ENCODE peak calls at places on chromosomes 6 and 20, in seven cellular contexts. One of them, this sample, is unnamed.

GRCh38 chr6:6057442-6058053 is 50.8 kb upstream of the NRN1 start:
- DNase-seq in lower lobe of right lung: no peak
- DNase-seq in AG08396: no peak
- DNase-seq in naive thymus-derived CD4-positive, alpha-beta T cell: peak
- DNase-seq in cortex of kidney: no peak
- DNase-seq in H54: no peak
- DNase-seq in stimulated activated CD4-positive, alpha-beta T cell treated with anti-CD3 and anti-CD28 coated beads, Interleukin-2, amount 100 ng/mL, for 48 hours: no peak
- DNase-seq in this sample: peak

GRCh38 chr20:25195962-25196700 is 619 bp downstream of the ENTPD6 start:
- DNase-seq in lower lobe of right lung: peak
- DNase-seq in AG08396: no peak
- DNase-seq in naive thymus-derived CD4-positive, alpha-beta T cell: peak
- DNase-seq in cortex of kidney: no peak
- DNase-seq in H54: no peak
- DNase-seq in stimulated activated CD4-positive, alpha-beta T cell treated with anti-CD3 and anti-CD28 coated beads, Interleukin-2, amount 100 ng/mL, for 48 hours: peak
- DNase-seq in this sample: no peak

GRCh38 chr20:48634641-48635040 is 193.2 kb downstream of the PREX1 start:
- DNase-seq in lower lobe of right lung: peak
- DNase-seq in AG08396: no peak
- DNase-seq in naive thymus-derived CD4-positive, alpha-beta T cell: no peak
- DNase-seq in cortex of kidney: no peak
- DNase-seq in H54: no peak
- DNase-seq in stimulated activated CD4-positive, alpha-beta T cell treated with anti-CD3 and anti-CD28 coated beads, Interleukin-2, amount 100 ng/mL, for 48 hours: no peak
- DNase-seq in this sample: no peak

GRCh38 chr6:17741507-17741906 is 34.8 kb upstream of the NUP153 start:
- DNase-seq in lower lobe of right lung: no peak
- DNase-seq in AG08396: no peak
- DNase-seq in naive thymus-derived CD4-positive, alpha-beta T cell: no peak
- DNase-seq in cortex of kidney: no peak
- DNase-seq in H54: no peak
- DNase-seq in stimulated activated CD4-positive, alpha-beta T cell treated with anti-CD3 and anti-CD28 coated beads, Interleukin-2, amount 100 ng/mL, for 48 hours: no peak
- DNase-seq in this sample: no peak

GRCh38 chr20:53827996-53828672 is 234.5 kb upstream of the ZNF217 start:
- DNase-seq in lower lobe of right lung: no peak
- DNase-seq in AG08396: peak
- DNase-seq in naive thymus-derived CD4-positive, alpha-beta T cell: no peak
- DNase-seq in cortex of kidney: no peak
- DNase-seq in H54: no peak
- DNase-seq in stimulated activated CD4-positive, alpha-beta T cell treated with anti-CD3 and anti-CD28 coated beads, Interleukin-2, amount 100 ng/mL, for 48 hours: no peak
- DNase-seq in this sample: peak

GRCh38 chr6:165922309-165922794 is 245.3 kb downstream of the TBXT start:
- DNase-seq in lower lobe of right lung: no peak
- DNase-seq in AG08396: no peak
- DNase-seq in naive thymus-derived CD4-positive, alpha-beta T cell: no peak
- DNase-seq in cortex of kidney: no peak
- DNase-seq in H54: no peak
- DNase-seq in stimulated activated CD4-positive, alpha-beta T cell treated with anti-CD3 and anti-CD28 coated beads, Interleukin-2, amount 100 ng/mL, for 48 hours: no peak
- DNase-seq in this sample: no peak

GRCh38 chr20:13990465-13990864 is at the start of gene SEL1L2:
- DNase-seq in lower lobe of right lung: no peak
- DNase-seq in AG08396: no peak
- DNase-seq in naive thymus-derived CD4-positive, alpha-beta T cell: no peak
- DNase-seq in cortex of kidney: no peak
- DNase-seq in H54: no peak
- DNase-seq in stimulated activated CD4-positive, alpha-beta T cell treated with anti-CD3 and anti-CD28 coated beads, Interleukin-2, amount 100 ng/mL, for 48 hours: no peak
- DNase-seq in this sample: no peak

GRCh38 chr20:17833036-17833674 is 133.4 kb downstream of the BANF2 start:
- DNase-seq in lower lobe of right lung: no peak
- DNase-seq in AG08396: no peak
- DNase-seq in naive thymus-derived CD4-positive, alpha-beta T cell: no peak
- DNase-seq in cortex of kidney: no peak
- DNase-seq in H54: no peak
- DNase-seq in stimulated activated CD4-positive, alpha-beta T cell treated with anti-CD3 and anti-CD28 coated beads, Interleukin-2, amount 100 ng/mL, for 48 hours: no peak
- DNase-seq in this sample: no peak

GRCh38 chr6:17281100-17281496 is at the start of gene RBM24:
- DNase-seq in lower lobe of right lung: peak
- DNase-seq in AG08396: peak
- DNase-seq in naive thymus-derived CD4-positive, alpha-beta T cell: no peak
- DNase-seq in cortex of kidney: no peak
- DNase-seq in H54: peak
- DNase-seq in stimulated activated CD4-positive, alpha-beta T cell treated with anti-CD3 and anti-CD28 coated beads, Interleukin-2, amount 100 ng/mL, for 48 hours: peak
- DNase-seq in this sample: peak

GRCh38 chr6:113994934-113995342 is 24.0 kb upstream of the HDAC2 start:
- DNase-seq in lower lobe of right lung: no peak
- DNase-seq in AG08396: peak
- DNase-seq in naive thymus-derived CD4-positive, alpha-beta T cell: peak
- DNase-seq in cortex of kidney: no peak
- DNase-seq in H54: peak
- DNase-seq in stimulated activated CD4-positive, alpha-beta T cell treated with anti-CD3 and anti-CD28 coated beads, Interleukin-2, amount 100 ng/mL, for 48 hours: no peak
- DNase-seq in this sample: peak

GRCh38 chr20:7031222-7031621 is 263.7 kb downstream of the BMP2 start:
- DNase-seq in lower lobe of right lung: no peak
- DNase-seq in AG08396: no peak
- DNase-seq in naive thymus-derived CD4-positive, alpha-beta T cell: no peak
- DNase-seq in cortex of kidney: no peak
- DNase-seq in H54: peak
- DNase-seq in stimulated activated CD4-positive, alpha-beta T cell treated with anti-CD3 and anti-CD28 coated beads, Interleukin-2, amount 100 ng/mL, for 48 hours: no peak
- DNase-seq in this sample: peak

GRCh38 chr6:93419304-93420162 is at the start of gene EPHA7:
- DNase-seq in lower lobe of right lung: peak
- DNase-seq in AG08396: peak
- DNase-seq in naive thymus-derived CD4-positive, alpha-beta T cell: peak
- DNase-seq in cortex of kidney: peak
- DNase-seq in H54: no peak
- DNase-seq in stimulated activated CD4-positive, alpha-beta T cell treated with anti-CD3 and anti-CD28 coated beads, Interleukin-2, amount 100 ng/mL, for 48 hours: peak
- DNase-seq in this sample: peak

GRCh38 chr6:146361367-146361924 is 182.2 kb upstream of the RAB32 start:
- DNase-seq in lower lobe of right lung: no peak
- DNase-seq in AG08396: no peak
- DNase-seq in naive thymus-derived CD4-positive, alpha-beta T cell: no peak
- DNase-seq in cortex of kidney: no peak
- DNase-seq in H54: no peak
- DNase-seq in stimulated activated CD4-positive, alpha-beta T cell treated with anti-CD3 and anti-CD28 coated beads, Interleukin-2, amount 100 ng/mL, for 48 hours: no peak
- DNase-seq in this sample: peak

GRCh38 chr6:170082067-170082466 is 208.8 kb downstream of the DLL1 start:
- DNase-seq in lower lobe of right lung: peak
- DNase-seq in AG08396: no peak
- DNase-seq in naive thymus-derived CD4-positive, alpha-beta T cell: no peak
- DNase-seq in cortex of kidney: no peak
- DNase-seq in H54: no peak
- DNase-seq in stimulated activated CD4-positive, alpha-beta T cell treated with anti-CD3 and anti-CD28 coated beads, Interleukin-2, amount 100 ng/mL, for 48 hours: no peak
- DNase-seq in this sample: no peak

GRCh38 chr20:34604980-34605788 is 46.7 kb downstream of the MAP1LC3A start:
- DNase-seq in lower lobe of right lung: no peak
- DNase-seq in AG08396: peak
- DNase-seq in naive thymus-derived CD4-positive, alpha-beta T cell: no peak
- DNase-seq in cortex of kidney: no peak
- DNase-seq in H54: no peak
- DNase-seq in stimulated activated CD4-positive, alpha-beta T cell treated with anti-CD3 and anti-CD28 coated beads, Interleukin-2, amount 100 ng/mL, for 48 hours: no peak
- DNase-seq in this sample: peak

GRCh38 chr20:32037929-32038328 is 14.1 kb upstream of the HCK start:
- DNase-seq in lower lobe of right lung: no peak
- DNase-seq in AG08396: no peak
- DNase-seq in naive thymus-derived CD4-positive, alpha-beta T cell: no peak
- DNase-seq in cortex of kidney: no peak
- DNase-seq in H54: no peak
- DNase-seq in stimulated activated CD4-positive, alpha-beta T cell treated with anti-CD3 and anti-CD28 coated beads, Interleukin-2, amount 100 ng/mL, for 48 hours: no peak
- DNase-seq in this sample: no peak

GRCh38 chr20:63915471-63915870 is 20.5 kb downstream of the DNAJC5 start:
- DNase-seq in lower lobe of right lung: no peak
- DNase-seq in AG08396: no peak
- DNase-seq in naive thymus-derived CD4-positive, alpha-beta T cell: no peak
- DNase-seq in cortex of kidney: no peak
- DNase-seq in H54: no peak
- DNase-seq in stimulated activated CD4-positive, alpha-beta T cell treated with anti-CD3 and anti-CD28 coated beads, Interleukin-2, amount 100 ng/mL, for 48 hours: no peak
- DNase-seq in this sample: no peak

GRCh38 chr20:57736738-57737347 is 27.0 kb upstream of the PMEPA1 start:
- DNase-seq in lower lobe of right lung: peak
- DNase-seq in AG08396: no peak
- DNase-seq in naive thymus-derived CD4-positive, alpha-beta T cell: no peak
- DNase-seq in cortex of kidney: no peak
- DNase-seq in H54: no peak
- DNase-seq in stimulated activated CD4-positive, alpha-beta T cell treated with anti-CD3 and anti-CD28 coated beads, Interleukin-2, amount 100 ng/mL, for 48 hours: no peak
- DNase-seq in this sample: no peak

GRCh38 chr6:129641344-129641743 is 68.6 kb downstream of the ARHGAP18 start:
- DNase-seq in lower lobe of right lung: no peak
- DNase-seq in AG08396: peak
- DNase-seq in naive thymus-derived CD4-positive, alpha-beta T cell: no peak
- DNase-seq in cortex of kidney: no peak
- DNase-seq in H54: no peak
- DNase-seq in stimulated activated CD4-positive, alpha-beta T cell treated with anti-CD3 and anti-CD28 coated beads, Interleukin-2, amount 100 ng/mL, for 48 hours: no peak
- DNase-seq in this sample: peak

GRCh38 chr6:74705451-74705850 is 500.4 kb downstream of the COL12A1 start:
- DNase-seq in lower lobe of right lung: no peak
- DNase-seq in AG08396: peak
- DNase-seq in naive thymus-derived CD4-positive, alpha-beta T cell: no peak
- DNase-seq in cortex of kidney: no peak
- DNase-seq in H54: no peak
- DNase-seq in stimulated activated CD4-positive, alpha-beta T cell treated with anti-CD3 and anti-CD28 coated beads, Interleukin-2, amount 100 ng/mL, for 48 hours: no peak
- DNase-seq in this sample: peak

GRCh38 chr6:150033197-150033771 is 8.0 kb upstream of the RAET1L start:
- DNase-seq in lower lobe of right lung: no peak
- DNase-seq in AG08396: no peak
- DNase-seq in naive thymus-derived CD4-positive, alpha-beta T cell: no peak
- DNase-seq in cortex of kidney: no peak
- DNase-seq in H54: no peak
- DNase-seq in stimulated activated CD4-positive, alpha-beta T cell treated with anti-CD3 and anti-CD28 coated beads, Interleukin-2, amount 100 ng/mL, for 48 hours: no peak
- DNase-seq in this sample: no peak

GRCh38 chr20:45157977-45158376 is 16.7 kb upstream of the PI3 start:
- DNase-seq in lower lobe of right lung: no peak
- DNase-seq in AG08396: no peak
- DNase-seq in naive thymus-derived CD4-positive, alpha-beta T cell: no peak
- DNase-seq in cortex of kidney: no peak
- DNase-seq in H54: peak
- DNase-seq in stimulated activated CD4-positive, alpha-beta T cell treated with anti-CD3 and anti-CD28 coated beads, Interleukin-2, amount 100 ng/mL, for 48 hours: no peak
- DNase-seq in this sample: peak

GRCh38 chr20:37914672-37915433 is 11.9 kb downstream of the VSTM2L start:
- DNase-seq in lower lobe of right lung: no peak
- DNase-seq in AG08396: no peak
- DNase-seq in naive thymus-derived CD4-positive, alpha-beta T cell: peak
- DNase-seq in cortex of kidney: no peak
- DNase-seq in H54: no peak
- DNase-seq in stimulated activated CD4-positive, alpha-beta T cell treated with anti-CD3 and anti-CD28 coated beads, Interleukin-2, amount 100 ng/mL, for 48 hours: no peak
- DNase-seq in this sample: peak

GRCh38 chr20:56391037-56391436 is 978 bp downstream of the AURKA start:
- DNase-seq in lower lobe of right lung: no peak
- DNase-seq in AG08396: no peak
- DNase-seq in naive thymus-derived CD4-positive, alpha-beta T cell: no peak
- DNase-seq in cortex of kidney: no peak
- DNase-seq in H54: no peak
- DNase-seq in stimulated activated CD4-positive, alpha-beta T cell treated with anti-CD3 and anti-CD28 coated beads, Interleukin-2, amount 100 ng/mL, for 48 hours: no peak
- DNase-seq in this sample: no peak

GRCh38 chr20:34037121-34037520 is 43.4 kb downstream of the RALY start:
- DNase-seq in lower lobe of right lung: no peak
- DNase-seq in AG08396: no peak
- DNase-seq in naive thymus-derived CD4-positive, alpha-beta T cell: peak
- DNase-seq in cortex of kidney: no peak
- DNase-seq in H54: no peak
- DNase-seq in stimulated activated CD4-positive, alpha-beta T cell treated with anti-CD3 and anti-CD28 coated beads, Interleukin-2, amount 100 ng/mL, for 48 hours: peak
- DNase-seq in this sample: no peak

GRCh38 chr6:105898286-105898685 is 187.8 kb upstream of the PRDM1 start:
- DNase-seq in lower lobe of right lung: no peak
- DNase-seq in AG08396: peak
- DNase-seq in naive thymus-derived CD4-positive, alpha-beta T cell: no peak
- DNase-seq in cortex of kidney: no peak
- DNase-seq in H54: peak
- DNase-seq in stimulated activated CD4-positive, alpha-beta T cell treated with anti-CD3 and anti-CD28 coated beads, Interleukin-2, amount 100 ng/mL, for 48 hours: no peak
- DNase-seq in this sample: peak

This sample was measured in GM03348.